ENCODE peak calls at places on chromosomes 6 and 20, in eight cellular contexts. A is AG04450, G is IMR-90, T is spleen, K is heart left ventricle, I is fibroblast of lung, Y is SK-N-SH, O is HFF-Myc. V is an unnamed sample.

GRCh38 chr6:1686117-1687098 is 76.7 kb downstream of the FOXC1 start:
- DNase-seq in G (peak), T (no peak), I (peak), K (no peak), Y (peak), A (peak), O (peak), V (peak)

GRCh38 chr6:43771858-43772570 is 2.0 kb downstream of the VEGFA start:
- DNase-seq in K (peak), O (no peak), T (peak), G (no peak), Y (peak), A (no peak), I (peak), V (no peak)

GRCh38 chr6:149545754-149546471 is at the start of gene PPIL4:
- DNase-seq in A (peak), O (peak), G (peak), T (peak), I (peak), K (peak), Y (peak), V (peak)

GRCh38 chr6:54730767-54731665 is 115.6 kb upstream of the FAM83B start:
- DNase-seq in G (no peak), T (no peak), I (no peak), K (no peak), O (no peak), Y (no peak), A (no peak), V (no peak)

GRCh38 chr6:17851001-17851719 is 136.3 kb downstream of the KIF13A start:
- DNase-seq in Y (no peak), T (no peak), K (no peak), A (no peak), O (no peak), G (peak), I (peak), V (no peak)

GRCh38 chr6:149086363-149086762 is 231.1 kb upstream of the TAB2 start:
- DNase-seq in A (no peak), Y (no peak), T (no peak), O (no peak), G (no peak), I (no peak), K (no peak), V (no peak)

GRCh38 chr6:144931172-144932035 is 646.3 kb downstream of the UTRN start:
- DNase-seq in O (no peak), G (peak), Y (peak), K (no peak), T (no peak), I (peak), A (no peak), V (peak)

GRCh38 chr6:126077810-126078791 is 91.8 kb downstream of the TRMT11 start:
- DNase-seq in A (no peak), I (no peak), G (peak), Y (peak), O (peak), T (no peak), K (no peak), V (peak)

GRCh38 chr6:147530132-147531060 is 21.9 kb downstream of the SAMD5 start:
- DNase-seq in Y (no peak), G (no peak), T (no peak), O (no peak), K (no peak), A (no peak), I (peak), V (no peak)

GRCh38 chr6:28940294-28940858 is 16.6 kb upstream of the TRIM27 start:
- DNase-seq in I (no peak), G (no peak), T (peak), A (no peak), Y (peak), O (peak), K (no peak), V (peak)

GRCh38 chr6:93407186-93407585 is 12.2 kb downstream of the EPHA7 start:
- DNase-seq in G (no peak), A (no peak), I (peak), K (no peak), T (no peak), O (no peak), Y (no peak), V (no peak)

GRCh38 chr6:56314683-56315523 is 67.5 kb upstream of the COL21A1 start:
- DNase-seq in T (no peak), A (no peak), K (no peak), O (peak), I (peak), G (peak), Y (peak), V (peak)

GRCh38 chr20:6142348-6142993 is 19.6 kb upstream of the FERMT1 start:
- DNase-seq in A (peak), O (peak), Y (peak), I (peak), T (no peak), G (peak), K (peak), V (peak)

GRCh38 chr6:6005467-6006427 is 978 bp downstream of the NRN1 start:
- DNase-seq in A (no peak), G (no peak), T (no peak), K (no peak), Y (peak), O (no peak), I (no peak), V (no peak)

GRCh38 chr6:7833753-7834075 is 76.9 kb downstream of the TXNDC5 start:
- DNase-seq in T (no peak), Y (no peak), O (no peak), K (no peak), A (no peak), G (peak), I (no peak), V (no peak)

GRCh38 chr6:136549359-136550044 is 720 bp downstream of the MAP7 start:
- DNase-seq in Y (peak), O (no peak), A (no peak), T (peak), I (no peak), G (no peak), K (no peak), V (peak)

GRCh38 chr6:144862769-144863168 is 577.6 kb downstream of the UTRN start:
- DNase-seq in Y (no peak), O (no peak), G (no peak), K (no peak), A (no peak), T (no peak), I (no peak), V (no peak)

GRCh38 chr20:63552481-63553249 is 1.3 kb upstream of the FNDC11 start:
- DNase-seq in Y (no peak), G (no peak), O (no peak), K (no peak), I (no peak), A (no peak), T (no peak), V (no peak)

GRCh38 chr20:11084508-11084907 is 410.7 kb upstream of the JAG1 start:
- DNase-seq in T (no peak), A (no peak), K (no peak), G (no peak), I (no peak), O (no peak), Y (no peak), V (no peak)

GRCh38 chr6:143286280-143286795 is 164.2 kb downstream of the ADAT2 start:
- DNase-seq in A (no peak), I (peak), T (no peak), G (peak), Y (no peak), K (no peak), O (no peak), V (peak)

GRCh38 chr20:44460795-44461141 is 14.9 kb upstream of the TTPAL start:
- DNase-seq in Y (peak), I (peak), G (peak), A (no peak), K (no peak), T (no peak), O (no peak), V (no peak)

GRCh38 chr6:148497256-148497655 is 154.6 kb downstream of the SASH1 start:
- DNase-seq in T (no peak), A (no peak), K (no peak), Y (no peak), G (peak), I (peak), O (no peak), V (peak)

GRCh38 chr20:51945177-51945576 is 142.9 kb upstream of the SALL4 start:
- DNase-seq in I (no peak), O (no peak), K (no peak), T (no peak), Y (peak), G (no peak), A (no peak), V (no peak)

GRCh38 chr6:85594197-85594930 is 706 bp upstream of the SNX14 start:
- DNase-seq in A (no peak), K (no peak), G (peak), T (no peak), Y (no peak), I (no peak), O (no peak), V (peak)

GRCh38 chr6:148440021-148440420 is 97.4 kb downstream of the SASH1 start:
- DNase-seq in K (no peak), Y (no peak), T (no peak), O (no peak), A (no peak), I (no peak), G (no peak), V (peak)

GRCh38 chr6:133298801-133299200 is 57.6 kb downstream of the EYA4 start:
- DNase-seq in K (no peak), G (no peak), O (no peak), A (no peak), I (no peak), T (no peak), Y (no peak), V (no peak)
- H3K4me3 ChIP-seq in K (no peak), G (no peak), O (no peak), A (no peak), I (no peak), T (no peak), Y (no peak), V (no peak)

DNA sequence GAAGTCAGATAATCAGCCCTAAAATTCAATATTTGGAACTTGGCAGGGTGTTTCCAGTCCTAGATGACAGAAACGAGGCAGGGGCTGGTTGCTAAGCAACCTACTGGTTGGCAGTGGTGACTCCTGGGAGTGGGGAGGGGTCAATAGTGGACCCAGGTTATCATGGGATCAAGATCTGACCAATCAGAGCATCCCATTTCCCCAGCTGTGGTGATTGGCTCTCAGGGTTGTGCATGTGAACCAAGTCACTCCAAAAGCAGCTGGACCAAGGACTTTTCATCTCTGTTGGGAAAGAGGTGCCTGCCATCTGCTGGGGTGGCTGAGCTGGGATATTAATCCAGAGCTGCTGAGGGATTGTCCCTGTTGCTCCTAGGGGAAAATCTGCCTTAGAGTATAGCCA is 253.4 kb downstream of the PREX1 start:
- DNase-seq in A (no peak), K (no peak), T (no peak), G (no peak), I (no peak), Y (peak), O (no peak), V (no peak)
- TF ChIP-seq CTCF in A (no peak), K (no peak), T (no peak), G (no peak), I (no peak), Y (no peak), O (no peak), V (no peak)

GRCh38 chr6:38215651-38216319 is 396.3 kb downstream of the ZFAND3 start:
- DNase-seq in T (no peak), Y (no peak), G (no peak), I (no peak), O (no peak), K (no peak), A (no peak), V (no peak)
- H3K4me3 ChIP-seq in T (no peak), Y (no peak), G (no peak), I (no peak), O (no peak), K (no peak), A (no peak), V (no peak)

GRCh38 chr6:72622094-72622540 is 253 bp downstream of the KCNQ5 start:
- DNase-seq in T (peak), A (no peak), Y (peak), I (peak), G (peak), O (no peak), K (peak), V (peak)
- TF ChIP-seq CTCF in T (no peak), A (peak), Y (peak), I (no peak), G (peak), O (no peak), K (no peak), V (no peak)

GRCh38 chr6:132512638-132513632 is at the start of gene STX7:
- DNase-seq in Y (peak), K (peak), O (peak), T (peak), I (peak), A (peak), G (peak), V (peak)
- H3K4me3 ChIP-seq in Y (peak), K (peak), O (peak), T (peak), I (peak), A (peak), G (peak), V (peak)

GRCh38 chr20:42018979-42019378 is 400.8 kb upstream of the CHD6 start:
- DNase-seq in O (no peak), T (no peak), I (no peak), G (no peak), Y (no peak), K (no peak), A (no peak), V (no peak)
- TF ChIP-seq CTCF in O (no peak), T (no peak), I (no peak), G (no peak), Y (no peak), K (no peak), A (no peak), V (no peak)

DNA sequence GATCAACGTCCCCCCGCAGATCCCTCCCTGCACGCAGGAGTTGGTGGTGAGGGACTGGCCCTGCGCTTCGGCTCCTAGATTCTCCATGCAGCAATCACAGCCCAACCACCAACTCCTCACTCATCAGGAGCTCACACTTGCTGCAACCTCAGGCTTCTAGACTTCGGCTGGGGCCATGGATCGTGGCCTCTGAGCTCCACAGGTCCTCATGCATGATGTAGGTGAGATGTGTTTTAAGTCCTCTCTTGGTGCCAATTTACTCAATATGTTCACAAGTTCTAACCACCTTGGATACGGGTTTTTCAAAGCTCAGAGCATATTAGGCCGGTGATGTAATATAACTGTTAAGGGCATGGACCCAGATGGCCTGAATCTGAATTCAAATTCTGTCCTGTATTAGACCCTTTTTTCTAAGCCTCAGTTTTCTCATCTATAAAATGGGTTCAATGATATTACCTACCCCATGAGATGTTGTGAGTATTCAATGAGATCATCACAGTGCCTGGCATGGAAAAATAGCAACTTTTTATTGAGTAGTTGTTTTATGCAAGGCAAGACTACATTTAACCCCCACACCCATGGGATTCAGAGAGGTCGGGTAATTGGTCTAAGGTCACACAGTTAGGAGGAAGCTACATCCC is 31.0 kb downstream of the SUN5 start:
- DNase-seq in A (no peak), Y (no peak), G (no peak), I (no peak), O (no peak), K (no peak), T (no peak), V (no peak)
- H3K4me3 ChIP-seq in A (no peak), Y (no peak), G (no peak), I (no peak), O (no peak), K (no peak), T (no peak), V (no peak)

GRCh38 chr20:57244627-57245214 is 21.7 kb downstream of the BMP7 start:
- DNase-seq in O (no peak), T (no peak), G (no peak), A (no peak), Y (peak), K (no peak), I (no peak), V (no peak)
- TF ChIP-seq CTCF in O (peak), T (no peak), G (no peak), A (no peak), Y (no peak), K (no peak), I (no peak), V (no peak)

DNA sequence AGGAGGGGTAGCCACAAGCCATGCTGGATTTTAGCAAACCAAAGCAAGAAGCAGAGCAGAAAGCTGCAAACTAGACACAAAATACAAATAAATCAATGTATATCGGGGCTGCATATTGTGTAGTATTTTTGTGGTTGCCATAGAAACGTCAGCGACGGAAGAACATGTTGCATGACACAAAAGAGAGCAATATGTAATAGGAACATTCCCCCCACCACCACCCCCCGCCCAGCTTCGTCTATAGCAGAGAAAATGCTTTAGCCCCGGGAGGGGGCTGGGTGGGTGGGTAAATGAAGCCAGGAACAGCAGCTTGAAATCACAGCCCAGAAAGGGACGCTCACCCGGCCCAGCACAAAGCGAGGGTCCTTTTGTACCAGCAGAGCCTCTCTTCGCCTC is 507 bp downstream of the AGPAT4 start:
- DNase-seq in A (no peak), Y (peak), I (peak), T (no peak), G (peak), K (no peak), O (no peak), V (no peak)
- H3K4me3 ChIP-seq in A (peak), Y (peak), I (peak), T (peak), G (peak), K (peak), O (peak), V (peak)